ENCODE peak calls at places on chromosomes 16 and 17, in four cellular contexts. A is T-helper 1 cell, X is GM20000, P is fibroblast of the conjunctiva. J is an unnamed sample.

GRCh38 chr17:41528959-41529353 is 848 bp upstream of the KRT19 start:
- DNase-seq in A (no peak), P (no peak), X (no peak), J (peak)

GRCh38 chr17:64778367-64779290 is 116.5 kb upstream of the SMURF2 start:
- DNase-seq in P (no peak), A (no peak), X (peak), J (peak)

GRCh38 chr16:29107299-29107698 is 122.4 kb downstream of the LAT start:
- DNase-seq in P (no peak), A (no peak), X (no peak), J (no peak)

GRCh38 chr17:56141046-56141839 is 12.0 kb upstream of the ANKFN1 start:
- DNase-seq in X (no peak), P (no peak), A (no peak), J (no peak)

GRCh38 chr16:72637306-72637705 is 410.6 kb downstream of the ZFHX3 start:
- DNase-seq in X (no peak), A (no peak), P (peak), J (peak)

GRCh38 chr16:89318430-89318758 is 100.9 kb downstream of the ZNF778 start:
- DNase-seq in A (no peak), X (no peak), P (no peak), J (peak)

GRCh38 chr17:49035470-49036269 is 38.5 kb downstream of the IGF2BP1 start:
- DNase-seq in X (peak), P (no peak), A (no peak), J (peak)

GRCh38 chr17:16258916-16259315 is 41.9 kb downstream of the PIGL start:
- DNase-seq in X (no peak), A (no peak), P (no peak), J (peak)

GRCh38 chr17:14871921-14872320 is 393.2 kb downstream of the PMP22 start:
- DNase-seq in A (no peak), P (peak), X (no peak), J (no peak)

GRCh38 chr17:81905993-81906392 is 4.0 kb downstream of the NPB start:
- DNase-seq in A (no peak), X (no peak), P (no peak), J (peak)

GRCh38 chr16:70738083-70738977 is 52.5 kb upstream of the MTSS2 start:
- DNase-seq in X (no peak), P (peak), A (no peak), J (peak)

GRCh38 chr17:15431201-15431600 is 36.2 kb downstream of the CDRT4 start:
- DNase-seq in P (peak), A (no peak), X (no peak), J (no peak)

GRCh38 chr17:64358261-64358788 is 32.3 kb downstream of the PECAM1 start:
- DNase-seq in A (no peak), P (no peak), X (no peak), J (no peak)

GRCh38 chr17:28896884-28897768 is at the start of gene FLOT2:
- DNase-seq in A (peak), P (no peak), X (peak), J (peak)

GRCh38 chr16:19888834-19889233 is 4.2 kb upstream of the GPRC5B start:
- DNase-seq in P (no peak), X (no peak), A (no peak), J (no peak)

GRCh38 chr17:65022751-65023421 is 33.7 kb downstream of the GNA13 start:
- DNase-seq in P (no peak), X (peak), A (no peak), J (peak)

GRCh38 chr17:65220732-65221131 is 83.6 kb downstream of the RGS9 start:
- DNase-seq in A (no peak), P (no peak), X (no peak), J (peak)

GRCh38 chr16:117381-118365 is 20.8 kb downstream of the NPRL3 start:
- DNase-seq in P (peak), A (peak), X (peak), J (peak)

GRCh38 chr16:59878999-59879398 is 1144.9 kb upstream of the GOT2 start:
- DNase-seq in P (no peak), X (no peak), A (no peak), J (peak)

GRCh38 chr17:48733632-48734327 is 5.2 kb upstream of the HOXB13 start:
- DNase-seq in A (no peak), P (no peak), X (no peak), J (no peak)

GRCh38 chr17:52024296-52024870 is 134.1 kb downstream of the CA10 start:
- DNase-seq in A (no peak), P (no peak), X (no peak), J (no peak)

GRCh38 chr17:4229627-4230026 is 34.2 kb downstream of the ANKFY1 start:
- DNase-seq in A (no peak), P (no peak), X (no peak), J (peak)

GRCh38 chr16:89092013-89092412 is 1.6 kb upstream of the ACSF3 start:
- DNase-seq in A (no peak), X (no peak), P (no peak), J (peak)

GRCh38 chr16:35174006-35174405 is 1714.6 kb downstream of the TP53TG3F start:
- DNase-seq in A (no peak), X (no peak), P (no peak), J (no peak)

GRCh38 chr17:43545383-43545632 is 832 bp downstream of the ETV4 start:
- DNase-seq in X (peak), P (no peak), A (peak), J (peak)

GRCh38 chr17:27236710-27237315 is 57.1 kb upstream of the WSB1 start:
- DNase-seq in X (peak), A (peak), P (peak), J (peak)

GRCh38 chr17:1179635-1180433 is at the start of gene ABR:
- DNase-seq in P (no peak), A (peak), X (peak), J (peak)

GRCh38 chr16:22683730-22684280 is 130.2 kb upstream of the HS3ST2 start:
- DNase-seq in X (no peak), A (no peak), P (no peak), J (no peak)

GRCh38 chr17:75152971-75153853 is 1.1 kb downstream of the JPT1 start:
- DNase-seq in X (peak), P (no peak), A (no peak), J (peak)

GRCh38 chr16:81617021-81617346 is 162.1 kb upstream of the PLCG2 start:
- DNase-seq in A (no peak), P (no peak), X (no peak), J (no peak)

GRCh38 chr17:77769762-77770161 is 188.7 kb upstream of the TNRC6C start:
- DNase-seq in X (no peak), A (no peak), P (no peak), J (peak)

GRCh38 chr17:41492351-41492750 is 2.6 kb upstream of the KRT36 start:
- DNase-seq in X (no peak), P (no peak), A (no peak), J (no peak)

GRCh38 chr17:80785477-80786178 is 206.0 kb upstream of the CHMP6 start:
- DNase-seq in X (no peak), A (no peak), P (no peak), J (no peak)

GRCh38 chr17:45171338-45172231 is 9.9 kb downstream of the HEXIM2 start:
- DNase-seq in X (no peak), P (no peak), A (no peak), J (peak)

GRCh38 chr17:9239260-9239820 is 218.0 kb downstream of the NTN1 start:
- DNase-seq in A (no peak), X (no peak), P (no peak), J (no peak)

GRCh38 chr17:68910789-68911431 is 44.3 kb downstream of the ABCA8 start:
- DNase-seq in X (no peak), P (no peak), A (no peak), J (no peak)

GRCh38 chr17:19645608-19646250 is 2.8 kb upstream of the ALDH3A2 start:
- DNase-seq in A (peak), X (peak), P (no peak), J (peak)

GRCh38 chr16:79431923-79432322 is 168.6 kb downstream of the MAF start:
- DNase-seq in A (no peak), P (no peak), X (no peak), J (no peak)

GRCh38 chr17:81641825-81642489 is 5.0 kb downstream of the TSPAN10 start:
- DNase-seq in A (no peak), P (no peak), X (no peak), J (peak)

GRCh38 chr16:291539-291938 is 8.6 kb downstream of the PDIA2 start:
- DNase-seq in A (no peak), P (no peak), X (no peak), J (no peak)

J was measured in osteoblast.